ENCODE peak calls at places on chromosomes 4 and X, in seven cellular contexts. B is T-helper 9 cell, Z is amniotic stem cell, W is choroid plexus epithelial cell, T is SJCRH30, K is T-helper 2 cell, X is non-pigmented ciliary epithelial cell. R is an unnamed sample.

GRCh38 chrX:73563740-73564073 is 710 bp downstream of the CHIC1 start:
- DNase-seq in B (no peak), Z (no peak), W (peak; percentile 21), T (no peak), K (no peak), X (no peak), R (peak; percentile 16)

GRCh38 chr4:159946983-159947645 is 844.2 kb downstream of the RAPGEF2 start:
- DNase-seq in B (no peak), Z (peak; percentile 23), W (peak; percentile 86), T (peak; percentile 66), K (no peak), X (peak; percentile 37), R (peak; percentile 62)

GRCh38 chrX:10467793-10468192 is 152.6 kb downstream of the MID1 start:
- DNase-seq in B (no peak), Z (peak; percentile 7), W (peak; percentile 89), T (no peak), K (no peak), X (peak; percentile 59), R (peak; percentile 45)

GRCh38 chr4:6894086-6894478 is 15.5 kb upstream of the TBC1D14 start:
- DNase-seq in B (no peak), Z (no peak), W (no peak), T (no peak), K (no peak), X (no peak), R (no peak)

GRCh38 chrX:1448793-1449580 is 3.7 kb downstream of the ASMTL start:
- DNase-seq in B (no peak), Z (no peak), W (no peak), T (no peak), K (no peak), X (no peak), R (no peak)

GRCh38 chrX:72540318-72540717 is 32.3 kb downstream of the HDAC8 start:
- DNase-seq in B (no peak), Z (no peak), W (peak; percentile 52), T (peak; percentile 51), K (no peak), X (no peak), R (peak; percentile 26)

GRCh38 chr4:55038176-55038890 is 87.1 kb downstream of the KDR start:
- DNase-seq in B (no peak), Z (no peak), W (peak; percentile 77), T (no peak), K (no peak), X (no peak), R (peak; percentile 20)

GRCh38 chrX:50167366-50167765 is 33.4 kb downstream of the AKAP4 start:
- DNase-seq in B (no peak), Z (no peak), W (no peak), T (no peak), K (no peak), X (no peak), R (no peak)

GRCh38 chr4:147288512-147288911 is 192.4 kb upstream of the EDNRA start:
- DNase-seq in B (no peak), Z (no peak), W (no peak), T (no peak), K (no peak), X (no peak), R (no peak)

GRCh38 chr4:180828455-180829018 is 1414.7 kb upstream of the TENM3 start:
- DNase-seq in B (no peak), Z (peak; percentile 45), W (peak; percentile 88), T (peak; percentile 67), K (no peak), X (peak; percentile 40), R (peak; percentile 57)

GRCh38 chrX:49761481-49761880 is 65.7 kb upstream of the PAGE1 start:
- DNase-seq in B (no peak), Z (no peak), W (peak; percentile 41), T (peak; percentile 25), K (no peak), X (no peak), R (peak; percentile 10)

GRCh38 chr4:153204247-153205027 is at the start of gene TRIM2:
- DNase-seq in B (no peak), Z (no peak), W (peak; percentile 86), T (peak; percentile 97), K (no peak), X (peak; percentile 57), R (peak; percentile 93)

GRCh38 chr4:3059090-3059428 is 15.3 kb downstream of the HTT-AS start:
- DNase-seq in B (no peak), Z (no peak), W (no peak), T (no peak), K (no peak), X (no peak), R (no peak)

GRCh38 chr4:128715616-128716015 is 93.9 kb upstream of the JADE1 start:
- DNase-seq in B (no peak), Z (no peak), W (peak; percentile 80), T (no peak), K (no peak), X (peak; percentile 27), R (peak; percentile 39)

GRCh38 chrX:55107911-55108310 is 19.1 kb downstream of the PAGE2 start:
- DNase-seq in B (no peak), Z (no peak), W (no peak), T (no peak), K (no peak), X (no peak), R (no peak)

GRCh38 chr4:100356172-100356571 is 161.7 kb downstream of the EMCN start:
- DNase-seq in B (no peak), Z (no peak), W (peak; percentile 94), T (peak; percentile 2), K (no peak), X (no peak), R (no peak)